ENCODE peak calls at places on chromosomes 11 and 22, in eight cellular contexts. One of them, this sample, is unnamed.

GRCh38 chr11:121717296-121717695 is 264.5 kb upstream of the SORL1-AS1 start:
- DNase-seq in GM06990: no peak
- DNase-seq in GOT3: no peak
- DNase-seq in RPMI7951: no peak
- DNase-seq in activated T-cell treated with anti-CD3 and anti-CD28 coated beads for 1 hour: no peak
- DNase-seq in naive thymus-derived CD8-positive, alpha-beta T cell: no peak
- DNase-seq in EL: no peak
- DNase-seq in CD8-positive, alpha-beta memory T cell: no peak
- DNase-seq in this sample: no peak

GRCh38 chr22:17949926-17950473 is 74.4 kb downstream of the MICAL3 start:
- DNase-seq in GM06990: no peak
- DNase-seq in GOT3: no peak
- DNase-seq in RPMI7951: peak
- DNase-seq in activated T-cell treated with anti-CD3 and anti-CD28 coated beads for 1 hour: no peak
- DNase-seq in naive thymus-derived CD8-positive, alpha-beta T cell: no peak
- DNase-seq in EL: no peak
- DNase-seq in CD8-positive, alpha-beta memory T cell: no peak
- DNase-seq in this sample: no peak

GRCh38 chr11:73213196-73214143 is 4.6 kb upstream of the P2RY2 start:
- DNase-seq in GM06990: no peak
- DNase-seq in GOT3: no peak
- DNase-seq in RPMI7951: no peak
- DNase-seq in activated T-cell treated with anti-CD3 and anti-CD28 coated beads for 1 hour: no peak
- DNase-seq in naive thymus-derived CD8-positive, alpha-beta T cell: no peak
- DNase-seq in EL: no peak
- DNase-seq in CD8-positive, alpha-beta memory T cell: no peak
- DNase-seq in this sample: no peak

GRCh38 chr11:93921695-93922468 is 71.5 kb upstream of the VSTM5 start:
- DNase-seq in GM06990: peak
- DNase-seq in GOT3: no peak
- DNase-seq in RPMI7951: peak
- DNase-seq in activated T-cell treated with anti-CD3 and anti-CD28 coated beads for 1 hour: no peak
- DNase-seq in naive thymus-derived CD8-positive, alpha-beta T cell: no peak
- DNase-seq in EL: peak
- DNase-seq in CD8-positive, alpha-beta memory T cell: no peak
- DNase-seq in this sample: no peak

GRCh38 chr11:103798029-103798428 is 238.4 kb upstream of the DDI1 start:
- DNase-seq in GM06990: no peak
- DNase-seq in GOT3: no peak
- DNase-seq in RPMI7951: peak
- DNase-seq in activated T-cell treated with anti-CD3 and anti-CD28 coated beads for 1 hour: no peak
- DNase-seq in naive thymus-derived CD8-positive, alpha-beta T cell: no peak
- DNase-seq in EL: peak
- DNase-seq in CD8-positive, alpha-beta memory T cell: no peak
- DNase-seq in this sample: no peak

GRCh38 chr11:15663778-15664218 is 549.1 kb downstream of the INSC start:
- DNase-seq in GM06990: no peak
- DNase-seq in GOT3: no peak
- DNase-seq in RPMI7951: no peak
- DNase-seq in activated T-cell treated with anti-CD3 and anti-CD28 coated beads for 1 hour: no peak
- DNase-seq in naive thymus-derived CD8-positive, alpha-beta T cell: no peak
- DNase-seq in EL: no peak
- DNase-seq in CD8-positive, alpha-beta memory T cell: no peak
- DNase-seq in this sample: no peak

GRCh38 chr11:105244157-105244820 is 104.7 kb upstream of the CARD18 start:
- DNase-seq in GM06990: no peak
- DNase-seq in GOT3: no peak
- DNase-seq in RPMI7951: peak
- DNase-seq in activated T-cell treated with anti-CD3 and anti-CD28 coated beads for 1 hour: no peak
- DNase-seq in naive thymus-derived CD8-positive, alpha-beta T cell: no peak
- DNase-seq in EL: peak
- DNase-seq in CD8-positive, alpha-beta memory T cell: no peak
- DNase-seq in this sample: no peak

GRCh38 chr11:76686261-76687079 is 15.9 kb upstream of the LRRC32 start:
- DNase-seq in GM06990: peak
- DNase-seq in GOT3: no peak
- DNase-seq in RPMI7951: no peak
- DNase-seq in activated T-cell treated with anti-CD3 and anti-CD28 coated beads for 1 hour: no peak
- DNase-seq in naive thymus-derived CD8-positive, alpha-beta T cell: peak
- DNase-seq in EL: no peak
- DNase-seq in CD8-positive, alpha-beta memory T cell: no peak
- DNase-seq in this sample: no peak

GRCh38 chr11:132632641-132633124 is 899.6 kb downstream of the OPCML start:
- DNase-seq in GM06990: no peak
- DNase-seq in GOT3: no peak
- DNase-seq in RPMI7951: peak
- DNase-seq in activated T-cell treated with anti-CD3 and anti-CD28 coated beads for 1 hour: no peak
- DNase-seq in naive thymus-derived CD8-positive, alpha-beta T cell: no peak
- DNase-seq in EL: peak
- DNase-seq in CD8-positive, alpha-beta memory T cell: no peak
- DNase-seq in this sample: no peak

GRCh38 chr22:44472583-44472982 is 25.4 kb downstream of the RTL6 start:
- DNase-seq in GM06990: no peak
- DNase-seq in GOT3: no peak
- DNase-seq in RPMI7951: no peak
- DNase-seq in activated T-cell treated with anti-CD3 and anti-CD28 coated beads for 1 hour: no peak
- DNase-seq in naive thymus-derived CD8-positive, alpha-beta T cell: no peak
- DNase-seq in EL: no peak
- DNase-seq in CD8-positive, alpha-beta memory T cell: no peak
- DNase-seq in this sample: no peak

GRCh38 chr11:105720096-105720495 is 110.2 kb downstream of the GRIA4 start:
- DNase-seq in GM06990: no peak
- DNase-seq in GOT3: no peak
- DNase-seq in RPMI7951: no peak
- DNase-seq in activated T-cell treated with anti-CD3 and anti-CD28 coated beads for 1 hour: no peak
- DNase-seq in naive thymus-derived CD8-positive, alpha-beta T cell: no peak
- DNase-seq in EL: no peak
- DNase-seq in CD8-positive, alpha-beta memory T cell: no peak
- DNase-seq in this sample: no peak

GRCh38 chr11:45208135-45208534 is 61.7 kb downstream of the PRDM11 start:
- DNase-seq in GM06990: no peak
- DNase-seq in GOT3: no peak
- DNase-seq in RPMI7951: no peak
- DNase-seq in activated T-cell treated with anti-CD3 and anti-CD28 coated beads for 1 hour: no peak
- DNase-seq in naive thymus-derived CD8-positive, alpha-beta T cell: no peak
- DNase-seq in EL: no peak
- DNase-seq in CD8-positive, alpha-beta memory T cell: no peak
- DNase-seq in this sample: no peak

GRCh38 chr11:30314625-30315024 is 8.3 kb upstream of the ARL14EP start:
- DNase-seq in GM06990: no peak
- DNase-seq in GOT3: no peak
- DNase-seq in RPMI7951: no peak
- DNase-seq in activated T-cell treated with anti-CD3 and anti-CD28 coated beads for 1 hour: no peak
- DNase-seq in naive thymus-derived CD8-positive, alpha-beta T cell: no peak
- DNase-seq in EL: no peak
- DNase-seq in CD8-positive, alpha-beta memory T cell: no peak
- DNase-seq in this sample: no peak

GRCh38 chr11:96341237-96342130 is 1.5 kb downstream of the MAML2 start:
- DNase-seq in GM06990: peak
- DNase-seq in GOT3: no peak
- DNase-seq in RPMI7951: peak
- DNase-seq in activated T-cell treated with anti-CD3 and anti-CD28 coated beads for 1 hour: peak
- DNase-seq in naive thymus-derived CD8-positive, alpha-beta T cell: peak
- DNase-seq in EL: peak
- DNase-seq in CD8-positive, alpha-beta memory T cell: peak
- DNase-seq in this sample: peak

GRCh38 chr11:89495951-89496350 is 4.8 kb upstream of the NOX4 start:
- DNase-seq in GM06990: no peak
- DNase-seq in GOT3: no peak
- DNase-seq in RPMI7951: peak
- DNase-seq in activated T-cell treated with anti-CD3 and anti-CD28 coated beads for 1 hour: no peak
- DNase-seq in naive thymus-derived CD8-positive, alpha-beta T cell: no peak
- DNase-seq in EL: peak
- DNase-seq in CD8-positive, alpha-beta memory T cell: no peak
- DNase-seq in this sample: peak

GRCh38 chr11:5367461-5368074 is 16.0 kb upstream of the OR51M1 start:
- DNase-seq in GM06990: no peak
- DNase-seq in GOT3: no peak
- DNase-seq in RPMI7951: peak
- DNase-seq in activated T-cell treated with anti-CD3 and anti-CD28 coated beads for 1 hour: no peak
- DNase-seq in naive thymus-derived CD8-positive, alpha-beta T cell: no peak
- DNase-seq in EL: peak
- DNase-seq in CD8-positive, alpha-beta memory T cell: no peak
- DNase-seq in this sample: no peak

GRCh38 chr11:106231591-106231990 is 154.1 kb downstream of the AASDHPPT start:
- DNase-seq in GM06990: no peak
- DNase-seq in GOT3: no peak
- DNase-seq in RPMI7951: peak
- DNase-seq in activated T-cell treated with anti-CD3 and anti-CD28 coated beads for 1 hour: no peak
- DNase-seq in naive thymus-derived CD8-positive, alpha-beta T cell: no peak
- DNase-seq in EL: peak
- DNase-seq in CD8-positive, alpha-beta memory T cell: no peak
- DNase-seq in this sample: no peak

GRCh38 chr22:49853981-49854791 is 542 bp downstream of the ZBED4 start:
- DNase-seq in GM06990: peak
- DNase-seq in GOT3: no peak
- DNase-seq in RPMI7951: peak
- DNase-seq in activated T-cell treated with anti-CD3 and anti-CD28 coated beads for 1 hour: no peak
- DNase-seq in naive thymus-derived CD8-positive, alpha-beta T cell: peak
- DNase-seq in EL: peak
- DNase-seq in CD8-positive, alpha-beta memory T cell: peak
- DNase-seq in this sample: peak

GRCh38 chr11:113937918-113938317 is 33.3 kb downstream of the HTR3B start:
- DNase-seq in GM06990: no peak
- DNase-seq in GOT3: no peak
- DNase-seq in RPMI7951: no peak
- DNase-seq in activated T-cell treated with anti-CD3 and anti-CD28 coated beads for 1 hour: no peak
- DNase-seq in naive thymus-derived CD8-positive, alpha-beta T cell: no peak
- DNase-seq in EL: no peak
- DNase-seq in CD8-positive, alpha-beta memory T cell: no peak
- DNase-seq in this sample: no peak

GRCh38 chr11:61890536-61891330 is 612 bp downstream of the FADS3 start:
- DNase-seq in GM06990: no peak
- DNase-seq in GOT3: no peak
- DNase-seq in RPMI7951: peak
- DNase-seq in activated T-cell treated with anti-CD3 and anti-CD28 coated beads for 1 hour: no peak
- DNase-seq in naive thymus-derived CD8-positive, alpha-beta T cell: peak
- DNase-seq in EL: peak
- DNase-seq in CD8-positive, alpha-beta memory T cell: peak
- DNase-seq in this sample: peak

GRCh38 chr11:63022422-63022821 is 6.8 kb upstream of the SLC22A8 start:
- DNase-seq in GM06990: no peak
- DNase-seq in GOT3: no peak
- DNase-seq in RPMI7951: no peak
- DNase-seq in activated T-cell treated with anti-CD3 and anti-CD28 coated beads for 1 hour: no peak
- DNase-seq in naive thymus-derived CD8-positive, alpha-beta T cell: no peak
- DNase-seq in EL: no peak
- DNase-seq in CD8-positive, alpha-beta memory T cell: no peak
- DNase-seq in this sample: no peak

GRCh38 chr11:119338318-119338890 is 2.3 kb downstream of the C1QTNF5 start:
- DNase-seq in GM06990: no peak
- DNase-seq in GOT3: no peak
- DNase-seq in RPMI7951: peak
- DNase-seq in activated T-cell treated with anti-CD3 and anti-CD28 coated beads for 1 hour: peak
- DNase-seq in naive thymus-derived CD8-positive, alpha-beta T cell: peak
- DNase-seq in EL: peak
- DNase-seq in CD8-positive, alpha-beta memory T cell: peak
- DNase-seq in this sample: peak

GRCh38 chr11:56353991-56354390 is at the start of gene OR8J1:
- DNase-seq in GM06990: no peak
- DNase-seq in GOT3: no peak
- DNase-seq in RPMI7951: no peak
- DNase-seq in activated T-cell treated with anti-CD3 and anti-CD28 coated beads for 1 hour: no peak
- DNase-seq in naive thymus-derived CD8-positive, alpha-beta T cell: no peak
- DNase-seq in EL: no peak
- DNase-seq in CD8-positive, alpha-beta memory T cell: no peak
- DNase-seq in this sample: no peak

GRCh38 chr11:128553662-128554392 is 33.5 kb downstream of the ETS1 start:
- DNase-seq in GM06990: no peak
- DNase-seq in GOT3: no peak
- DNase-seq in RPMI7951: peak
- DNase-seq in activated T-cell treated with anti-CD3 and anti-CD28 coated beads for 1 hour: no peak
- DNase-seq in naive thymus-derived CD8-positive, alpha-beta T cell: no peak
- DNase-seq in EL: peak
- DNase-seq in CD8-positive, alpha-beta memory T cell: no peak
- DNase-seq in this sample: no peak

GRCh38 chr11:71988050-71988449 is 10.7 kb upstream of the IL18BP start:
- DNase-seq in GM06990: no peak
- DNase-seq in GOT3: no peak
- DNase-seq in RPMI7951: no peak
- DNase-seq in activated T-cell treated with anti-CD3 and anti-CD28 coated beads for 1 hour: no peak
- DNase-seq in naive thymus-derived CD8-positive, alpha-beta T cell: no peak
- DNase-seq in EL: peak
- DNase-seq in CD8-positive, alpha-beta memory T cell: no peak
- DNase-seq in this sample: no peak

GRCh38 chr11:65206441-65206841 is 24.7 kb downstream of the CAPN1 start:
- DNase-seq in GM06990: no peak
- DNase-seq in GOT3: no peak
- DNase-seq in RPMI7951: no peak
- DNase-seq in activated T-cell treated with anti-CD3 and anti-CD28 coated beads for 1 hour: no peak
- DNase-seq in naive thymus-derived CD8-positive, alpha-beta T cell: no peak
- DNase-seq in EL: no peak
- DNase-seq in CD8-positive, alpha-beta memory T cell: no peak
- DNase-seq in this sample: peak

GRCh38 chr22:50674606-50675552 is 2.3 kb downstream of the SHANK3 start:
- DNase-seq in GM06990: no peak
- DNase-seq in GOT3: no peak
- DNase-seq in RPMI7951: no peak
- DNase-seq in activated T-cell treated with anti-CD3 and anti-CD28 coated beads for 1 hour: no peak
- DNase-seq in naive thymus-derived CD8-positive, alpha-beta T cell: peak
- DNase-seq in EL: no peak
- DNase-seq in CD8-positive, alpha-beta memory T cell: no peak
- DNase-seq in this sample: no peak

GRCh38 chr11:130400793-130401483 is 27.5 kb downstream of the ADAMTS8 start:
- DNase-seq in GM06990: no peak
- DNase-seq in GOT3: no peak
- DNase-seq in RPMI7951: peak
- DNase-seq in activated T-cell treated with anti-CD3 and anti-CD28 coated beads for 1 hour: no peak
- DNase-seq in naive thymus-derived CD8-positive, alpha-beta T cell: no peak
- DNase-seq in EL: peak
- DNase-seq in CD8-positive, alpha-beta memory T cell: no peak
- DNase-seq in this sample: no peak

This sample was measured in psoas muscle.